ENCODE peak calls at places on chromosomes 11 and 22, in eight cellular contexts. One of them, this sample, is unnamed. For H3K36me3 and H3K4me1, the result is how much of the 10 kb centered on the place peaks cover.

GRCh38 chr11:35555238-35555887 is 29.9 kb upstream of the PAMR1 start:
- DNase-seq in body of pancreas: no peak
- DNase-seq in HCT116: no peak
- DNase-seq in heart left ventricle: no peak
- DNase-seq in Peyer's patch: no peak
- DNase-seq in testis: no peak
- DNase-seq in ovary: no peak
- DNase-seq in H1: no peak
- DNase-seq in this sample: no peak

GRCh38 chr11:75388386-75389275 is 10.7 kb upstream of the RPS3 start:
- DNase-seq in body of pancreas: peak
- DNase-seq in HCT116: peak
- DNase-seq in heart left ventricle: peak
- DNase-seq in Peyer's patch: peak
- DNase-seq in testis: peak
- DNase-seq in ovary: peak
- DNase-seq in H1: peak
- DNase-seq in this sample: peak

GRCh38 chr22:23062616-23063538 is 7.4 kb upstream of the GNAZ start:
- DNase-seq in body of pancreas: no peak
- DNase-seq in HCT116: no peak
- DNase-seq in heart left ventricle: no peak
- DNase-seq in Peyer's patch: peak
- DNase-seq in testis: peak
- DNase-seq in ovary: no peak
- DNase-seq in H1: no peak
- DNase-seq in this sample: peak

GRCh38 chr11:57641426-57641825 is 8.3 kb downstream of the YPEL4 start:
- DNase-seq in body of pancreas: no peak
- DNase-seq in HCT116: no peak
- DNase-seq in heart left ventricle: no peak
- DNase-seq in Peyer's patch: no peak
- DNase-seq in testis: no peak
- DNase-seq in ovary: no peak
- DNase-seq in H1: no peak
- DNase-seq in this sample: no peak

GRCh38 chr22:23182289-23183106 is 2.2 kb downstream of the BCR start:
- DNase-seq in body of pancreas: no peak
- DNase-seq in HCT116: no peak
- DNase-seq in heart left ventricle: no peak
- DNase-seq in Peyer's patch: no peak
- DNase-seq in testis: no peak
- DNase-seq in ovary: no peak
- DNase-seq in H1: no peak
- DNase-seq in this sample: no peak

GRCh38 chr11:20640401-20640800 is 29.0 kb upstream of the NELL1 start:
- DNase-seq in body of pancreas: no peak
- DNase-seq in HCT116: no peak
- DNase-seq in heart left ventricle: no peak
- DNase-seq in Peyer's patch: no peak
- DNase-seq in testis: no peak
- DNase-seq in ovary: no peak
- DNase-seq in H1: no peak
- DNase-seq in this sample: no peak

GRCh38 chr11:22193348-22194051 is 615 bp downstream of the ANO5 start:
- DNase-seq in body of pancreas: peak
- DNase-seq in HCT116: no peak
- DNase-seq in heart left ventricle: peak
- DNase-seq in Peyer's patch: no peak
- DNase-seq in testis: peak
- DNase-seq in ovary: no peak
- DNase-seq in H1: peak
- DNase-seq in this sample: peak

GRCh38 chr11:63917685-63918523 is 940 bp upstream of the RCOR2 start:
- DNase-seq in body of pancreas: peak
- DNase-seq in HCT116: peak
- DNase-seq in heart left ventricle: peak
- DNase-seq in Peyer's patch: peak
- DNase-seq in testis: peak
- DNase-seq in ovary: peak
- DNase-seq in H1: peak
- DNase-seq in this sample: no peak

GRCh38 chr11:67352546-67353316 is 615 bp downstream of the POLD4 start:
- DNase-seq in body of pancreas: no peak
- DNase-seq in HCT116: no peak
- DNase-seq in heart left ventricle: peak
- DNase-seq in Peyer's patch: peak
- DNase-seq in testis: no peak
- DNase-seq in ovary: peak
- DNase-seq in H1: no peak
- DNase-seq in this sample: no peak

GRCh38 chr11:113192121-113192925 is 122.1 kb upstream of the TTC12 start:
- DNase-seq in body of pancreas: no peak
- DNase-seq in HCT116: no peak
- DNase-seq in heart left ventricle: no peak
- DNase-seq in Peyer's patch: no peak
- DNase-seq in testis: no peak
- DNase-seq in ovary: no peak
- DNase-seq in H1: no peak
- DNase-seq in this sample: no peak

GRCh38 chr22:21984793-21985192 is 2.2 kb upstream of the TOP3B start:
- DNase-seq in body of pancreas: no peak
- DNase-seq in HCT116: peak
- DNase-seq in heart left ventricle: no peak
- DNase-seq in Peyer's patch: no peak
- DNase-seq in testis: peak
- DNase-seq in ovary: no peak
- DNase-seq in H1: peak
- DNase-seq in this sample: no peak

GRCh38 chr22:40040927-40041326 is 46.2 kb downstream of the FAM83F start:
- DNase-seq in body of pancreas: no peak
- DNase-seq in HCT116: no peak
- DNase-seq in heart left ventricle: peak
- DNase-seq in Peyer's patch: no peak
- DNase-seq in testis: peak
- DNase-seq in ovary: no peak
- DNase-seq in H1: no peak
- DNase-seq in this sample: no peak

GRCh38 chr22:37951305-37951704 is 2.1 kb downstream of the C22orf23 start:
- DNase-seq in body of pancreas: no peak
- DNase-seq in HCT116: no peak
- DNase-seq in heart left ventricle: no peak
- DNase-seq in Peyer's patch: no peak
- DNase-seq in testis: no peak
- DNase-seq in ovary: no peak
- DNase-seq in H1: no peak
- DNase-seq in this sample: no peak

GRCh38 chr22:29541845-29542244 is 11.7 kb downstream of the THOC5 start:
- DNase-seq in body of pancreas: no peak
- DNase-seq in HCT116: no peak
- DNase-seq in heart left ventricle: no peak
- DNase-seq in Peyer's patch: no peak
- DNase-seq in testis: no peak
- DNase-seq in ovary: no peak
- DNase-seq in H1: no peak
- DNase-seq in this sample: no peak

GRCh38 chr11:117669062-117669461 is 128.0 kb downstream of the DSCAML1 start:
- DNase-seq in body of pancreas: no peak
- DNase-seq in HCT116: no peak
- DNase-seq in heart left ventricle: peak
- DNase-seq in Peyer's patch: no peak
- DNase-seq in testis: no peak
- DNase-seq in ovary: no peak
- DNase-seq in H1: no peak
- DNase-seq in this sample: no peak

GRCh38 chr11:134908583-134908982 is 496.5 kb upstream of the B3GAT1 start:
- DNase-seq in body of pancreas: no peak
- DNase-seq in HCT116: no peak
- DNase-seq in heart left ventricle: no peak
- DNase-seq in Peyer's patch: no peak
- DNase-seq in testis: no peak
- DNase-seq in ovary: no peak
- DNase-seq in H1: no peak
- DNase-seq in this sample: no peak
- H3K36me3 ChIP-seq in body of pancreas: under half
- H3K36me3 ChIP-seq in HCT116: under half
- H3K36me3 ChIP-seq in heart left ventricle: under half
- H3K36me3 ChIP-seq in Peyer's patch: under half
- H3K36me3 ChIP-seq in testis: under half
- H3K36me3 ChIP-seq in ovary: under half
- H3K36me3 ChIP-seq in H1: under half
- H3K36me3 ChIP-seq in this sample: under half

GRCh38 chr11:17171342-17171741 is 36.4 kb downstream of the PIK3C2A start:
- DNase-seq in body of pancreas: no peak
- DNase-seq in HCT116: no peak
- DNase-seq in heart left ventricle: no peak
- DNase-seq in Peyer's patch: no peak
- DNase-seq in testis: no peak
- DNase-seq in ovary: no peak
- DNase-seq in H1: no peak
- DNase-seq in this sample: no peak
- TF ChIP-seq POLR2A in body of pancreas: no peak
- TF ChIP-seq POLR2A in HCT116: no peak
- TF ChIP-seq POLR2A in heart left ventricle: no peak
- TF ChIP-seq POLR2A in Peyer's patch: no peak
- TF ChIP-seq POLR2A in testis: no peak
- TF ChIP-seq POLR2A in ovary: no peak
- TF ChIP-seq POLR2A in H1: no peak
- TF ChIP-seq POLR2A in this sample: no peak

GRCh38 chr11:73323464-73323863 is 15.4 kb downstream of the ARHGEF17 start:
- DNase-seq in body of pancreas: no peak
- DNase-seq in HCT116: no peak
- DNase-seq in heart left ventricle: peak
- DNase-seq in Peyer's patch: peak
- DNase-seq in testis: peak
- DNase-seq in ovary: peak
- DNase-seq in H1: peak
- DNase-seq in this sample: no peak

GRCh38 chr11:73322111-73322985 is 14.3 kb downstream of the ARHGEF17 start:
- DNase-seq in body of pancreas: no peak
- DNase-seq in HCT116: no peak
- DNase-seq in heart left ventricle: no peak
- DNase-seq in Peyer's patch: peak
- DNase-seq in testis: no peak
- DNase-seq in ovary: no peak
- DNase-seq in H1: no peak
- DNase-seq in this sample: no peak

GRCh38 chr11:73321342-73322110 is 13.4 kb downstream of the ARHGEF17 start:
- DNase-seq in body of pancreas: no peak
- DNase-seq in HCT116: no peak
- DNase-seq in heart left ventricle: peak
- DNase-seq in Peyer's patch: peak
- DNase-seq in testis: no peak
- DNase-seq in ovary: peak
- DNase-seq in H1: no peak
- DNase-seq in this sample: no peak

GRCh38 chr11:73324116-73324515 is 16.0 kb downstream of the ARHGEF17 start:
- DNase-seq in body of pancreas: no peak
- DNase-seq in HCT116: no peak
- DNase-seq in heart left ventricle: no peak
- DNase-seq in Peyer's patch: no peak
- DNase-seq in testis: no peak
- DNase-seq in ovary: no peak
- DNase-seq in H1: no peak
- DNase-seq in this sample: no peak

DNA sequence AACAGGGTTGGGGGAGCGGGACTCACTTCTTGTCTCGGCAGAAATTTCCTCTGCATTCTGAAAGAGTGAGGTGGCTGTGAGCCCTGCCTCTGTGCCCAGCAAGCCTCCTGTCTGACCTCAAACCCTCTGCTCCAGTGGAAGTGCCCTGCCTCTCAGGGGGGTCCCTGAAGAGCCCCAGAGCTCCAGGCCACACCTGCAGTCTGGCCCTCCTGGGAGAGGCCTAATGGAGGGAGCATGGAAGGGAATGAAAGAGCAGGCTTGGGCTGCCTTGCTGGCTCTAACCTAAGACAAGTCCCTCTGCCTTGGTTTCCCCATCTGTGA is 14.9 kb downstream of the ARHGEF17 start:
- DNase-seq in body of pancreas: no peak
- DNase-seq in HCT116: no peak
- DNase-seq in heart left ventricle: no peak
- DNase-seq in Peyer's patch: no peak
- DNase-seq in testis: no peak
- DNase-seq in ovary: no peak
- DNase-seq in H1: no peak
- DNase-seq in this sample: no peak
- H3K4me1 ChIP-seq in body of pancreas: under half
- H3K4me1 ChIP-seq in HCT116: under half
- H3K4me1 ChIP-seq in heart left ventricle: half or more
- H3K4me1 ChIP-seq in Peyer's patch: under half
- H3K4me1 ChIP-seq in testis: half or more
- H3K4me1 ChIP-seq in ovary: under half
- H3K4me1 ChIP-seq in H1: under half
- H3K4me1 ChIP-seq in this sample: under half

GRCh38 chr22:19793656-19794310 is 33.2 kb downstream of the TBX1 start:
- DNase-seq in body of pancreas: no peak
- DNase-seq in HCT116: no peak
- DNase-seq in heart left ventricle: no peak
- DNase-seq in Peyer's patch: no peak
- DNase-seq in testis: no peak
- DNase-seq in ovary: no peak
- DNase-seq in H1: no peak
- DNase-seq in this sample: no peak

GRCh38 chr22:19796169-19796568 is 35.6 kb downstream of the TBX1 start:
- DNase-seq in body of pancreas: no peak
- DNase-seq in HCT116: no peak
- DNase-seq in heart left ventricle: no peak
- DNase-seq in Peyer's patch: no peak
- DNase-seq in testis: no peak
- DNase-seq in ovary: no peak
- DNase-seq in H1: no peak
- DNase-seq in this sample: no peak

GRCh38 chr22:19797631-19798319 is 37.2 kb downstream of the TBX1 start:
- DNase-seq in body of pancreas: no peak
- DNase-seq in HCT116: no peak
- DNase-seq in heart left ventricle: no peak
- DNase-seq in Peyer's patch: no peak
- DNase-seq in testis: no peak
- DNase-seq in ovary: peak
- DNase-seq in H1: no peak
- DNase-seq in this sample: no peak

GRCh38 chr22:19797086-19797485 is 36.5 kb downstream of the TBX1 start:
- DNase-seq in body of pancreas: no peak
- DNase-seq in HCT116: no peak
- DNase-seq in heart left ventricle: no peak
- DNase-seq in Peyer's patch: no peak
- DNase-seq in testis: no peak
- DNase-seq in ovary: no peak
- DNase-seq in H1: no peak
- DNase-seq in this sample: no peak

DNA sequence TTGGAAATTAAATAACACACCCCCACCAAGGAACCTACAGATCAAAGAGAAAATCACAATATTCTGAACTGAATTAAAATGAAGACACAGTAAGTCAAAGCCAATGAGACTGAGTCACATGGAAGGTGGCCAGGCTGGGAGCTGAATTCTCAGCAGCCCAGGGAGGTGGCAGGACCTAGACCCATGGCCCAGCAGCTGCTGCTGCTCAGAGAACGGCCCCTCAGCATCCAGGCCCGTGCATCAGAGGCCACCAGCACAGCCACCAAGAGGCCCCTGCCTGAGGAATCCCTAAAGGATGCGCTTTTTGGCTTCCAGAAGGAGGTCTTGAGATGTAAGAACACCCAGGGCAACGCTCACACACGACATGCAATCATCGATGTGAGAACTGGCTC is 35.0 kb downstream of the TBX1 start:
- DNase-seq in body of pancreas: no peak
- DNase-seq in HCT116: no peak
- DNase-seq in heart left ventricle: no peak
- DNase-seq in Peyer's patch: no peak
- DNase-seq in testis: no peak
- DNase-seq in ovary: no peak
- DNase-seq in H1: no peak
- DNase-seq in this sample: no peak
- H3K36me3 ChIP-seq in body of pancreas: under half
- H3K36me3 ChIP-seq in HCT116: under half
- H3K36me3 ChIP-seq in heart left ventricle: under half
- H3K36me3 ChIP-seq in Peyer's patch: under half
- H3K36me3 ChIP-seq in testis: under half
- H3K36me3 ChIP-seq in ovary: under half
- H3K36me3 ChIP-seq in H1: under half
- H3K36me3 ChIP-seq in this sample: under half

This sample was measured in breast epithelium.